ENCODE peak calls at places on chromosomes 12 and 14, in five cellular contexts. W is anterior cingulate cortex, G is sciatic nerve, L is choroid plexus epithelial cell, U is HCT116. N is an unnamed sample.

GRCh38 chr14:73239463-73240241 is 2.3 kb downstream of the PAPLN start:
- DNase-seq in W (peak), G (peak), L (peak), U (no peak), N (peak)

GRCh38 chr14:101480747-101481530 is 80.4 kb upstream of the DIO3 start:
- DNase-seq in W (no peak), G (peak), L (peak), U (no peak), N (peak)

GRCh38 chr14:101256266-101256665 is 305.0 kb upstream of the DIO3 start:
- DNase-seq in W (no peak), G (no peak), L (no peak), U (no peak), N (no peak)

GRCh38 chr12:116508145-116509121 is 50.7 kb upstream of the MAP1LC3B2 start:
- DNase-seq in W (no peak), G (no peak), L (no peak), U (no peak), N (peak)

GRCh38 chr14:105075364-105076295 is 10.4 kb upstream of the GPR132 start:
- DNase-seq in W (no peak), G (peak), L (peak), U (no peak), N (no peak)

GRCh38 chr14:76710093-76711010 is 50.9 kb upstream of the VASH1 start:
- DNase-seq in W (peak), G (no peak), L (peak), U (peak), N (peak)

GRCh38 chr12:10701226-10701681 is 21.9 kb downstream of the YBX3 start:
- DNase-seq in W (no peak), G (no peak), L (no peak), U (no peak), N (peak)

GRCh38 chr14:90019824-90020523 is 41.8 kb upstream of the KCNK13 start:
- DNase-seq in W (no peak), G (no peak), L (no peak), U (no peak), N (peak)

GRCh38 chr12:68271346-68271745 is 17.9 kb upstream of the IL22 start:
- DNase-seq in W (no peak), G (no peak), L (peak), U (no peak), N (peak)

GRCh38 chr12:86948851-86949250 is 692.7 kb upstream of the MGAT4C start:
- DNase-seq in W (no peak), G (no peak), L (peak), U (no peak), N (no peak)

GRCh38 chr14:35402323-35403084 is 2.0 kb downstream of the NFKBIA start:
- DNase-seq in W (no peak), G (no peak), L (peak), U (no peak), N (no peak)

GRCh38 chr14:72678360-72678759 is 215.5 kb downstream of the DPF3 start:
- DNase-seq in W (no peak), G (no peak), L (peak), U (no peak), N (peak)

GRCh38 chr12:27549801-27550652 is 26.0 kb downstream of the PPFIBP1 start:
- DNase-seq in W (no peak), G (peak), L (peak), U (peak), N (peak)

GRCh38 chr12:3328571-3328970 is 162.4 kb upstream of the PRMT8 start:
- DNase-seq in W (no peak), G (no peak), L (no peak), U (no peak), N (no peak)

GRCh38 chr12:6193853-6194815 is 6.1 kb upstream of the CD9 start:
- DNase-seq in W (no peak), G (no peak), L (peak), U (no peak), N (no peak)

GRCh38 chr12:115895247-115895646 is 382.2 kb downstream of the MED13L start:
- DNase-seq in W (no peak), G (no peak), L (peak), U (no peak), N (peak)

GRCh38 chr14:100313045-100313400 is 6.8 kb upstream of the SLC25A29 start:
- DNase-seq in W (no peak), G (no peak), L (no peak), U (no peak), N (no peak)

GRCh38 chr14:57031474-57031873 is 221.2 kb upstream of the OTX2 start:
- DNase-seq in W (no peak), G (no peak), L (no peak), U (no peak), N (no peak)

GRCh38 chr12:105330938-105331804 is 680 bp downstream of the C12orf75 start:
- DNase-seq in W (no peak), G (peak), L (no peak), U (no peak), N (no peak)

GRCh38 chr12:61513972-61514371 is 746.2 kb upstream of the USP15 start:
- DNase-seq in W (no peak), G (no peak), L (no peak), U (no peak), N (no peak)

N was measured in fibroblast of mammary gland.